ENCODE peak calls at places on chromosomes 12 and 14, in eight cellular contexts. Y, H, Z, U, N, X, M and L are unnamed samples.

GRCh38 chr12:130838284-130838950 is 633 bp downstream of the STX2 start:
- DNase-seq in H (peak), Y (no peak), U (peak), M (no peak), N (peak), Z (peak), X (peak), L (peak)

GRCh38 chr12:5177096-5177495 is 133.4 kb downstream of the KCNA5 start:
- DNase-seq in Z (no peak), X (no peak), H (no peak), M (no peak), N (no peak), Y (no peak), U (no peak), L (no peak)

GRCh38 chr14:61510736-61511557 is 184.4 kb upstream of the HIF1A start:
- DNase-seq in H (no peak), Y (no peak), N (peak), Z (no peak), M (no peak), X (no peak), U (no peak), L (no peak)

GRCh38 chr14:28886940-28887339 is 120.4 kb downstream of the FOXG1 start:
- DNase-seq in N (no peak), Y (no peak), Z (no peak), X (no peak), U (no peak), M (no peak), H (no peak), L (no peak)

GRCh38 chr14:36510874-36511273 is 9.2 kb downstream of the NKX2-1 start:
- DNase-seq in Z (no peak), Y (no peak), N (no peak), H (no peak), M (no peak), U (no peak), X (no peak), L (no peak)

GRCh38 chr12:13530966-13531365 is 334.4 kb downstream of the EMP1 start:
- DNase-seq in X (no peak), H (no peak), Z (no peak), M (no peak), Y (peak), U (no peak), N (no peak), L (no peak)

GRCh38 chr14:76918751-76919421 is 92.7 kb downstream of the LRRC74A start:
- DNase-seq in U (peak), X (peak), N (peak), M (peak), H (peak), Y (peak), Z (peak), L (peak)

GRCh38 chr12:84732941-84733340 is 179.7 kb downstream of the SLC6A15 start:
- DNase-seq in X (no peak), M (no peak), Z (no peak), N (no peak), H (no peak), Y (no peak), U (no peak), L (no peak)

GRCh38 chr12:47080725-47081502 is 1.2 kb upstream of the AMIGO2 start:
- DNase-seq in H (peak), U (peak), Z (no peak), Y (peak), N (peak), X (peak), M (peak), L (peak)
- H3K27ac ChIP-seq in H (peak), U (no peak), Z (peak), Y (no peak), N (peak), X (peak), M (peak), L (peak)

GRCh38 chr14:94391284-94391914 is 3.0 kb upstream of the SERPINA1 start:
- DNase-seq in Z (no peak), N (no peak), M (no peak), X (no peak), U (no peak), Y (no peak), H (no peak), L (no peak)
- H3K27ac ChIP-seq in Z (no peak), N (peak), M (no peak), X (peak), U (no peak), Y (peak), H (no peak), L (no peak)

DNA sequence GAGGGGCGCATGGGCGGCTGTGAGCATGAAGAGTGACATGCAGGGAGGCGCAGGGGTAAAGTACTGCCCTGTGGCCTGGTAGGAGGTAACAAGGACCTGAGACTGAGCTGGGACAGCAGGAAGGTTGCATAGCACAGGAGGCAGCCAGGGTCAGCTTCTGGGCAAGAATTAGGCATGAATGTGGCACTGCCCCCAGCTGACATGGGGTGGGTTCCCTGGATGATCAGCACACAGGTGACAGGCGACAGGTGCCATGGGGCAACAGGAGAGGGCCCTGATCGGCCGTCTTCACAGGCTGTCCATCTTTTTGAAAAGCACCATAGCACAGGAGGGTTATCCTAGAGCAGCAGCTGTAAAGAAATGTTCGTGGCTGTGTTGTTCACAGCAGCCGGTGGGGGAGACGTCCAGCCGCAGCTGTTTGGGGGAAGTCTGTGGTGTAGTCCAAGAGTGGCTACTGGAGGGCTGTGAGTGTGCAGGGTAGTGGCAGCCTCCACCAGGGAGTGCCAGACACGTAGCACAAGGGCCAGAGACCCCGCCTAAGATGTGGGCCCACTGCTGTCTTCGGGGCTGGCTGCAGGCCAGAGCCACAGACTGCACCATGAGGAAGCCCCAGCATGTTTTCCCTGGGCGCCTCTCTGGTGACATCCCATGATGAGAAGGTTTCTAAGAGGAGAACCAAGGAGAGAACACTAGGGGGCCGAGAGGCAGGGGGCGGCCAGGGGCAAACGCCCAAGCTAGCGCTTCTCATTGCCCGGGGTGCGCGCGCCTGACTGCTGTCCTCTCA is 8.4 kb downstream of the CLBA1 start:
- DNase-seq in H (no peak), X (no peak), Z (no peak), U (no peak), N (no peak), Y (no peak), M (no peak), L (no peak)
- H3K27ac ChIP-seq in H (no peak), X (no peak), Z (no peak), U (no peak), N (no peak), Y (no peak), M (no peak), L (no peak)

GRCh38 chr14:81818271-81818670 is 284.6 kb upstream of the SEL1L start:
- DNase-seq in U (no peak), X (no peak), H (no peak), Y (no peak), N (no peak), Z (no peak), M (no peak), L (no peak)
- H3K27ac ChIP-seq in U (no peak), X (no peak), H (no peak), Y (no peak), N (no peak), Z (no peak), M (no peak), L (no peak)

DNA sequence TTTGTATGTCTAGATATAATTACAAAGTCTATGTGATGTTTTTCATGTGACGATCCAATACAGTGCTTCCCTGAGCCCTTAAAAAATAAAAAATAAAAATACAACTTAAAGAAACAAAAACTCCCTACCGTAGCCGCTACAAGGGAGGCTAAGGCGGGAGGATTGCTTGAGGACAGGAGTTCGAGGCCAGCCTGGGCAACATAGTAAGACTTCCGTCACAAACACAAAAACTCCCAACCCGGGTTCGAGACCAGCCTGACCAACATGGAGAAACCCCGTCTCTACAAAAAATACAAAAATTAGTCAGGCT is 669 bp upstream of the CDKN3 start:
- DNase-seq in N (no peak), H (no peak), U (no peak), M (no peak), Y (no peak), X (no peak), Z (no peak), L (no peak)
- H3K27ac ChIP-seq in N (no peak), H (no peak), U (no peak), M (peak), Y (no peak), X (no peak), Z (no peak), L (no peak)

GRCh38 chr14:93790966-93791365 is 2.7 kb upstream of the PRIMA1 start:
- DNase-seq in U (no peak), N (no peak), Y (no peak), Z (no peak), M (no peak), H (peak), X (no peak), L (no peak)
- H3K27ac ChIP-seq in U (no peak), N (no peak), Y (no peak), Z (no peak), M (no peak), H (no peak), X (no peak), L (no peak)

DNA sequence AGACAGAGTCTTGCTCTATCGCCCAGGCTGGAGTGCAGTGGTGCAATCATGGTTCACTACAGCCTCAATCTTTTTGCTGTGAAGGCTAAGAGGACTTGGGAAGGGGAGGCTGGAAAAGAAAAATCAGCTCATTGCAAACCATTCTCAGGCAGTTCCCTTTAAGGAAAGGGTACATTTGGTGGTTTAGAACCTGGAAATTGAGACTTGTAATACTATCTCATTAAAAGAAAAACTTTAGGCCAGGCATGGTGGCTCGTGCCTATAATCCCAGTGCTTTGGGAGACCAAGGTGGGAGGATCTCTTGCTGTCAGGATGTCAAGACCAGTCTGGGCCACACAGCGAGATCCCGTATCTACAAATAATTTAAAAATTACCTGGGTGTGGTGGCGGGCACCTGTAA is 21.3 kb upstream of the TUBA1C start:
- DNase-seq in Z (no peak), N (no peak), U (no peak), Y (no peak), X (no peak), H (no peak), M (no peak), L (no peak)
- H3K27ac ChIP-seq in Z (no peak), N (no peak), U (no peak), Y (no peak), X (no peak), H (no peak), M (peak), L (peak)

DNA sequence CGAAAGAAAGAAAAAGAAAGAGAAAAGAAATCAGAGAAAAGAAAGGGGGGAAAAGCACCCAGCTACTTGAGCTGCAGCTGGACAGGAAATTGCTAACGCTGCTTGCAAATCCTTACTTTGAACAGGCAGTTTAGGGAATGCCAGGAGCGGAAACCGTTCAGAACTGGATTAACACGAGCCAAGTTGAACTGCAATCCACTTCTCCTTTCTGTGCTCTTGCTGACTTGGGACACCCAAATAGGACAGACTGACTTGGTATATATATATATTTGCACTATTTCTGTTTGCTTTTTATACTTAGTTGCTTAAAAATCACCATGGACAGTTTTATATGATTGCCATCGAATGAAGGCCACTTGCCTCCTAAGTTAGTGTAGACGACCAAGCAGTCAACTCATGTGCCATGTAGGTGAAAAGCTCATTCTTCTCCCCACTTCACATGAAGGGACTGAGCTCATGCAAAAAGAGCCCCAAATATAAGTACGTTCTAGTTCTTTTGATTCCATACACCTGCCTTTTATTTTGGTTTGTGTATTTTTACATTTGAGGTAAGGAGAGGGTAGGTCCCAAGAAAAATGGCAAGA is 5.5 kb downstream of the DUSP6 start:
- DNase-seq in X (no peak), Y (no peak), M (peak), Z (no peak), H (peak), N (peak), U (peak), L (no peak)
- H3K27ac ChIP-seq in X (peak), Y (no peak), M (no peak), Z (peak), H (peak), N (peak), U (peak), L (no peak)

DNA sequence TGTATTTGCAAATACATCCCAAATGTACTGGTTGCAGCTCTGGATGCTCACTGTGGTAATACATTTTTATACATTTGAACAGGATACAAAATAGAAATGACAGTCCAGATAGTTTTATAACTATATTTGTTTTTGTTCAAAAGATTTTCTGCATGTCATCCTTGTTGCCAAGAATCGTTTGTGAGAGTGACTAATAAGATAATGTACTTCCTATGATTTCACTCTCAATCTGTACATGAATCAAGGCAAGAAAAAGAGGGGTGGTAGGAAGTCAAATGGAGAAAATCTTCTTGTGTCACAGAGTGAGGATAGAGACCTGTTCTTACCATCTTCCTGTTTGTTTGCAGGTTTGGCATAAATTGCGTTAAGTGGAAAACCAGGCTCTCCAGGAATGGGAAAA is 13.9 kb downstream of the ARPC3 start:
- DNase-seq in U (no peak), H (no peak), Y (no peak), Z (no peak), X (no peak), N (no peak), M (no peak), L (no peak)
- H3K27ac ChIP-seq in U (peak), H (no peak), Y (no peak), Z (no peak), X (no peak), N (no peak), M (no peak), L (no peak)